ENCODE peak calls at places on chromosomes 5 and 9, in nine cellular contexts. V is neuronal stem cell; Y is Peyer's patch; A is body of pancreas; C is K562; T is CD4-positive, CD25-positive, alpha-beta regulatory T cell; Q is A673; P is fibroblast of lung; E is HCT116. L is an unnamed sample.
A peak's percentile ranks its signal among the peaks of the same experiment; 100 is the strongest.

GRCh38 chr9:97984188-97985057 is 1.3 kb downstream of the ANP32B start:
- DNase-seq in A (peak; percentile 83), Y (peak; percentile 87), T (peak; percentile 69), C (peak; percentile 78), E (peak; percentile 53), Q (peak; percentile 83), P (peak; percentile 75), V (peak; percentile 48), L (peak; percentile 74)

GRCh38 chr5:180495292-180495691 is 1.1 kb downstream of the CNOT6 start:
- DNase-seq in Y (no peak), T (no peak), E (no peak), A (no peak), Q (no peak), V (no peak), P (no peak), C (no peak), L (no peak)

GRCh38 chr5:127723571-127723970 is 20.4 kb downstream of the CCDC192 start:
- DNase-seq in E (no peak), Q (no peak), P (peak; percentile 19), A (no peak), T (no peak), C (no peak), V (no peak), Y (no peak), L (no peak)

GRCh38 chr9:127796225-127796813 is 6.4 kb upstream of the FPGS start:
- DNase-seq in P (peak; percentile 60), Y (peak; percentile 72), T (no peak), A (peak; percentile 89), C (no peak), V (no peak), Q (no peak), E (no peak), L (no peak)

GRCh38 chr9:6328103-6328502 is at the start of gene TPD52L3:
- DNase-seq in Q (no peak), Y (no peak), E (no peak), A (no peak), T (no peak), V (no peak), P (no peak), C (peak; percentile 5), L (no peak)

GRCh38 chr9:68685770-68686169 is 19.3 kb upstream of the PIP5K1B start:
- DNase-seq in E (peak; percentile 37), T (no peak), P (no peak), C (peak; percentile 69), A (peak; percentile 53), Q (peak; percentile 26), V (no peak), Y (peak; percentile 83), L (no peak)

GRCh38 chr5:38758774-38759423 is 86.9 kb upstream of the OSMR start:
- DNase-seq in Q (no peak), A (no peak), P (peak; percentile 37), V (no peak), T (no peak), Y (no peak), C (no peak), E (no peak), L (no peak)

GRCh38 chr9:126157409-126157808 is 169.2 kb upstream of the MVB12B start:
- DNase-seq in E (no peak), Y (no peak), T (no peak), P (no peak), A (no peak), C (no peak), V (no peak), Q (peak; percentile 80), L (no peak)

GRCh38 chr9:34579097-34579818 is 10.3 kb downstream of the CNTFR start:
- DNase-seq in Q (peak; percentile 40), P (no peak), C (no peak), T (no peak), A (no peak), E (no peak), Y (no peak), V (no peak), L (no peak)

GRCh38 chr9:129458155-129458661 is 162.7 kb downstream of the C9orf50 start:
- DNase-seq in Q (no peak), P (no peak), V (no peak), Y (peak; percentile 72), E (no peak), A (peak; percentile 29), T (no peak), C (no peak), L (no peak)

GRCh38 chr5:59756373-59757035 is 137.0 kb downstream of the PDE4D start:
- DNase-seq in P (peak; percentile 22), Q (no peak), T (no peak), V (no peak), Y (peak; percentile 73), A (no peak), C (no peak), E (no peak), L (no peak)

GRCh38 chr5:67233075-67233474 is 36.5 kb upstream of the CD180 start:
- DNase-seq in A (no peak), P (peak; percentile 77), T (no peak), V (no peak), Q (peak; percentile 86), E (no peak), C (no peak), Y (no peak), L (no peak)

GRCh38 chr9:99192786-99193465 is 28.8 kb downstream of the ALG2 start:
- DNase-seq in Y (no peak), P (peak; percentile 7), C (no peak), T (no peak), V (no peak), A (no peak), Q (peak; percentile 35), E (no peak), L (no peak)

GRCh38 chr5:105677291-105677690 is 1993.4 kb downstream of the EFNA5 start:
- DNase-seq in T (no peak), C (no peak), V (no peak), Q (no peak), A (no peak), Y (no peak), E (no peak), P (peak; percentile 0), L (no peak)

GRCh38 chr5:96633820-96634219 is 28.4 kb upstream of the CAST start:
- DNase-seq in P (peak; percentile 72), C (no peak), T (no peak), V (no peak), E (no peak), Y (no peak), A (no peak), Q (no peak), L (no peak)

GRCh38 chr9:21965401-21965951 is 28.7 kb downstream of the CDKN2A start:
- DNase-seq in A (peak; percentile 57), Y (peak; percentile 84), Q (no peak), V (peak; percentile 61), T (no peak), E (no peak), P (peak; percentile 75), C (no peak), L (no peak)

GRCh38 chr9:21967707-21968106 is 26.5 kb downstream of the CDKN2A start:
- DNase-seq in V (no peak), E (no peak), P (no peak), Y (no peak), C (no peak), A (no peak), T (no peak), Q (no peak), L (no peak)

GRCh38 chr9:21966140-21966851 is 27.9 kb downstream of the CDKN2A start:
- DNase-seq in E (no peak), Q (no peak), Y (no peak), T (no peak), A (no peak), P (no peak), C (no peak), V (no peak), L (no peak)

GRCh38 chr9:21968331-21969010 is 25.7 kb downstream of the CDKN2A start:
- DNase-seq in P (no peak), Q (no peak), V (peak; percentile 43), C (no peak), T (no peak), Y (no peak), E (no peak), A (no peak), L (no peak)

GRCh38 chr9:21967169-21967568 is 27.0 kb downstream of the CDKN2A start:
- DNase-seq in Y (no peak), Q (no peak), C (no peak), T (no peak), A (no peak), P (no peak), V (no peak), E (no peak), L (no peak)
- H3K9me3 ChIP-seq in Y (no peaks in the 10 kb centered on the region), Q (no peaks in the 10 kb centered on the region), C (no peaks in the 10 kb centered on the region), T (peaks cover 23% of the 10 kb centered on the region), A (no peaks in the 10 kb centered on the region), P (no peaks in the 10 kb centered on the region), V (peaks cover 14% of the 10 kb centered on the region), E (no peaks in the 10 kb centered on the region), L (peaks cover 43% of the 10 kb centered on the region)

GRCh38 chr5:3268760-3269330 is 326.8 kb upstream of the IRX1 start:
- DNase-seq in T (no peak), P (no peak), Y (no peak), E (no peak), C (no peak), V (no peak), A (no peak), Q (no peak), L (no peak)
- H3K9me3 ChIP-seq in T (no peaks in the 10 kb centered on the region), P (no peaks in the 10 kb centered on the region), Y (no peaks in the 10 kb centered on the region), E (peaks cover 25% of the 10 kb centered on the region), C (no peaks in the 10 kb centered on the region), V (no peaks in the 10 kb centered on the region), A (no peaks in the 10 kb centered on the region), Q (peaks cover 19% of the 10 kb centered on the region), L (no peaks in the 10 kb centered on the region)

GRCh38 chr5:156593546-156593945 is 256.5 kb upstream of the PPP1R2B start:
- DNase-seq in A (no peak), Q (no peak), T (no peak), Y (no peak), P (no peak), E (no peak), V (no peak), C (no peak), L (no peak)
- H3K9me3 ChIP-seq in A (no peaks in the 10 kb centered on the region), Q (no peaks in the 10 kb centered on the region), T (no peaks in the 10 kb centered on the region), Y (no peaks in the 10 kb centered on the region), P (no peaks in the 10 kb centered on the region), E (no peaks in the 10 kb centered on the region), V (no peaks in the 10 kb centered on the region), C (no peaks in the 10 kb centered on the region), L (no peaks in the 10 kb centered on the region)

GRCh38 chr9:40928803-40929487 is 199.5 kb downstream of the FOXD4L6 start:
- DNase-seq in C (no peak), Q (no peak), V (no peak), E (no peak), T (no peak), A (no peak), Y (no peak), P (no peak), L (no peak)

GRCh38 chr9:40927851-40928802 is 200.4 kb downstream of the FOXD4L6 start:
- DNase-seq in A (no peak), P (no peak), T (no peak), Y (no peak), Q (no peak), C (no peak), V (no peak), E (no peak), L (no peak)

GRCh38 chr9:40925149-40925548 is 203.3 kb downstream of the FOXD4L6 start:
- DNase-seq in P (no peak), E (no peak), Q (no peak), C (no peak), A (no peak), Y (no peak), T (no peak), V (no peak), L (no peak)

GRCh38 chr9:40927260-40927631 is 201.2 kb downstream of the FOXD4L6 start:
- DNase-seq in T (no peak), V (no peak), Y (no peak), A (no peak), E (no peak), Q (no peak), P (no peak), C (no peak), L (no peak)

GRCh38 chr9:40926404-40927259 is 201.8 kb downstream of the FOXD4L6 start:
- DNase-seq in Q (no peak), A (no peak), C (no peak), V (no peak), E (no peak), Y (no peak), T (no peak), P (no peak), L (no peak)
- H3K9me3 ChIP-seq in Q (peaks cover 16% of the 10 kb centered on the region), A (peaks cover 3% of the 10 kb centered on the region), C (peaks cover 12% of the 10 kb centered on the region), V (no peaks in the 10 kb centered on the region), E (no peaks in the 10 kb centered on the region), Y (no peaks in the 10 kb centered on the region), T (peaks cover 49% of the 10 kb centered on the region), P (no peaks in the 10 kb centered on the region), L (peaks cover 56% of the 10 kb centered on the region)

L was measured in T-helper 17 cell.